ENCODE peak calls at places on chromosomes 5 and 9, in six cellular contexts. F is GM12892, I is ovary, O is sigmoid colon, D is erythroblast, R is right lobe of liver. P is an unnamed sample.

GRCh38 chr9:132412089-132412488 is 2.1 kb downstream of the CFAP77 start:
- DNase-seq in F (no peak), R (no peak), I (no peak), D (peak; percentile 41), O (no peak), P (no peak)

GRCh38 chr5:134141346-134142050 is 27.0 kb downstream of the TCF7 start:
- DNase-seq in O (peak; percentile 42), F (no peak), I (no peak), R (no peak), D (no peak), P (peak; percentile 4)

GRCh38 chr5:176837707-176838115 is 27.4 kb downstream of the UNC5A start:
- DNase-seq in F (no peak), I (peak; percentile 90), O (peak; percentile 79), R (peak; percentile 92), D (peak; percentile 87), P (peak; percentile 93)

GRCh38 chr5:33583332-33583731 is 142.6 kb downstream of the TARS1 start:
- DNase-seq in D (no peak), I (no peak), O (no peak), F (no peak), R (no peak), P (no peak)

GRCh38 chr5:19767987-19768386 is 220.0 kb downstream of the CDH18 start:
- DNase-seq in O (no peak), R (no peak), D (no peak), F (no peak), I (no peak), P (no peak)

GRCh38 chr5:81183811-81184748 is 49.0 kb upstream of the CKMT2 start:
- DNase-seq in I (no peak), F (no peak), O (no peak), R (no peak), D (no peak), P (no peak)

GRCh38 chr5:35114698-35115097 is 66.9 kb upstream of the AGXT2 start:
- DNase-seq in F (no peak), D (no peak), I (no peak), O (no peak), R (no peak), P (no peak)

GRCh38 chr9:28934111-28934510 is 1360.8 kb upstream of the C9orf72 start:
- DNase-seq in F (no peak), R (no peak), I (no peak), D (no peak), O (no peak), P (no peak)

GRCh38 chr5:33524476-33524875 is 83.7 kb downstream of the TARS1 start:
- DNase-seq in I (no peak), F (no peak), R (no peak), O (no peak), D (peak; percentile 4), P (no peak)

GRCh38 chr9:126363847-126364671 is 37.4 kb downstream of the MVB12B start:
- DNase-seq in D (no peak), O (no peak), I (no peak), R (no peak), F (no peak), P (no peak)

GRCh38 chr9:31185831-31186230 is 1198.6 kb upstream of the ACO1 start:
- DNase-seq in O (no peak), D (no peak), R (no peak), I (no peak), F (no peak), P (no peak)

GRCh38 chr5:68383888-68384310 is 168.3 kb downstream of the PIK3R1 start:
- DNase-seq in R (no peak), F (no peak), I (no peak), O (no peak), D (no peak), P (no peak)

GRCh38 chr9:115115117-115115880 is 2.7 kb downstream of the TNC start:
- DNase-seq in I (no peak), R (no peak), D (no peak), F (no peak), O (no peak), P (no peak)

GRCh38 chr9:128790536-128790935 is 3.5 kb downstream of the TBC1D13 start:
- DNase-seq in D (no peak), F (no peak), O (no peak), R (no peak), I (no peak), P (no peak)

GRCh38 chr9:128787583-128788156 is 617 bp downstream of the TBC1D13 start:
- DNase-seq in O (no peak), D (peak; percentile 49), R (no peak), F (no peak), I (no peak), P (peak; percentile 26)

GRCh38 chr9:128788445-128788844 is 1.4 kb downstream of the TBC1D13 start:
- DNase-seq in O (no peak), R (no peak), D (no peak), I (no peak), F (no peak), P (no peak)

GRCh38 chr9:128785427-128785826 is 1.6 kb upstream of the TBC1D13 start:
- DNase-seq in I (no peak), R (no peak), F (no peak), D (no peak), O (no peak), P (no peak)

DNA sequence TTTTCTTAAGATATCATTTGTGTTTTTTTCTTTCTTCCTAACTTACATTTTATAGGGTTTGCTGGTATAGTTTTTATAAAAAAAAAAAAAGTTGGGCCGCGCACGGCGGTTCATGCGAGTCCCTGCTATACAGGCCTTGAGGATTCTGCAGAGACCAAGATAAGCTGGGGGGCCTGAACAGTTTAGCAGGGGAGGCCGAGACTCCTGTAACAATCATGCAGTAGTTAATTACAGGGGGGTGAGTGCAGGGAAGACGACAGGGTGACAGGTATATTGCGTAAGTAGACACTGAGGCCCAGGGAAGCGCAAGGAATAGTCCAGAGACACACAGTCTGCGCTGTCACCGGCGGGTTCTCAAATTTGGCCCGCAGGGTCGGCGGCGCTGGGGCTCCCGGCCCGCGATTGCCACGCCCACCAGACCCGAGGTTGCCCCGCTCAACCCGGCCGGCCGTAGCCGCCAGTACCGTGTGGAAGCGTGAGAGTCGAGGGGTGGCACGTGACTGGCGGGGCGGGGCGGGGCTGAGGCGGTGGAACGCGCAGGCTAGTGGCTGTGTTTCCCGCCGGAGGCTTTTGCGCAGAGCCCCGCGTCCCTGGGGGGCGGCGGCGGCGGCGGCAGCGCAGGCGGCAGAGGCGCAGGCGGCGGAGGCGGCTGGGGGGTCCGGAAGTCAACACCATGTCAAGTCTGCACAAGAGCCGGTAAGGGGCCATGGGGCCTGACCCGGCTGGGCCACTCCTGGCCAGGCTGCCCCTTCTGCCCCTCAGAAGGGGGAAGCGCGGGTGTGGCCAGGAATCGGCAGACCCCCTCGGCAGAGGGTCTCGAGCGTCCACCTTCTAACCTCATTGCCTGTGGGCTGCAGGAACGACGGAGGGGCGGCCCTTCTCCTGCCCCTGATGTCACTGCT is at the start of gene TBC1D13:
- DNase-seq in F (peak; percentile 90), R (peak; percentile 93), D (peak; percentile 95), O (peak; percentile 95), I (peak; percentile 90), P (peak; percentile 91)
- TF ChIP-seq POLR2A in F (peak; percentile 73), R (peak; percentile 47), D (peak; percentile 61), O (peak; percentile 18), I (peak; percentile 59), P (peak; percentile 73)

GRCh38 chr9:16704096-16704488 is 166.4 kb downstream of the BNC2 start:
- DNase-seq in F (no peak), I (no peak), D (no peak), R (no peak), O (no peak), P (no peak)
- TF ChIP-seq POLR2A in F (no peak), I (no peak), D (no peak), R (no peak), O (no peak), P (no peak)

GRCh38 chr9:107488400-107489143 is 997 bp downstream of the KLF4 start:
- DNase-seq in O (peak; percentile 94), D (peak; percentile 21), F (peak; percentile 25), R (peak; percentile 74), I (peak; percentile 79), P (peak; percentile 73)

GRCh38 chr9:107491081-107492053 is 1.8 kb upstream of the KLF4 start:
- DNase-seq in D (no peak), O (peak; percentile 81), I (peak; percentile 70), R (peak; percentile 55), F (no peak), P (peak; percentile 66)

GRCh38 chr9:107489144-107489673 is 360 bp downstream of the KLF4 start:
- DNase-seq in R (no peak), F (no peak), D (no peak), I (no peak), O (no peak), P (no peak)

GRCh38 chr9:107487521-107488399 is 1.8 kb downstream of the KLF4 start:
- DNase-seq in I (peak; percentile 67), D (peak; percentile 60), R (peak; percentile 74), F (no peak), O (peak; percentile 78), P (peak; percentile 85)

DNA sequence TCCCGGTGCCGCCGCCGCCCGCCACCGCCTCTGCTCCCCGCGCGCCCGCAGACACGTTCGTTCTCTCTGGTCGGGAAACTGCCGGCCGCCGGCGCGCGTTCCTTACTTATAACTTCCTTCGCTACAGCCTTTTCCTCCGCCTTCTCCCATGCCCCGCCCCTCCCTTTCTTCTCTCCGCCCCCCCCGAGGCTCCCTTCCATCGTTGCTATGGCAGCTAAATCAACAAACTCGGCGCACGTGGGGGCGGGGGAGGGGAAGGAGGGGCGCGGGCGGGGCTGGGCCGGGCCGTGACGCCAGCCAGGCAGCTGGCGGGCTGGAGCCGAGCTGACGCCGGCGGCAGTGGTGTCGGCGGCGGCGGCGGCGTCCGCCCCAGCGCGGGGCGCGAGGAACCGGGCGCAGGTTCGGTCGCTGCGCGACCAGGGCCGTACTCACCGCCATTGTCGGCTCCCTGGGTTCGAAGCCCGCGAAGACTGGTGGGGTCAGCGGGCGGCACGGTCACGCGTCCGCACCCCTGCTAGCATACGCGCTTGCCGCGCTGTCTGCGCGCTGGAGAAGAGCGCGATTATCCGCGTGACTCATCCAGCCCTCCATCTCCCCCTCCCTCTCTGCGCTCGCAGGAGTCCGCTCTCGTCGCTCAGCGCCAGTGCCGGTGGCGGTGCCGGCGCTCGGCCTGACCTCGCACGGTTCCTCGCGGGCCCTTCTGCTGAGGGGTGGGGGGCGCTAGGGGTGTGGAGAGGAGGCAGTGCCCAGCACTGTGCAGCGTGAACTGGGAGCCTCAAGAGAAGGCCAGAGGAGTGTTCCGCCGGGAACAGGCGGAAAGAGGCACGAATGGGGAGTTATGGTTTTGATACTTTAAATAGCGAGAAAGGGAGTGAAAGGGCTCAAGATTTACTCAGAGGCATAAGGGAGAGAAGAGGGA is at the start of gene KLF4:
- DNase-seq in D (peak; percentile 92), F (peak; percentile 58), I (peak; percentile 93), O (peak; percentile 97), R (peak; percentile 89), P (peak; percentile 92)
- TF ChIP-seq POLR2A in D (no peak), F (no peak), I (peak; percentile 95), O (peak; percentile 58), R (peak; percentile 89), P (no peak)

DNA sequence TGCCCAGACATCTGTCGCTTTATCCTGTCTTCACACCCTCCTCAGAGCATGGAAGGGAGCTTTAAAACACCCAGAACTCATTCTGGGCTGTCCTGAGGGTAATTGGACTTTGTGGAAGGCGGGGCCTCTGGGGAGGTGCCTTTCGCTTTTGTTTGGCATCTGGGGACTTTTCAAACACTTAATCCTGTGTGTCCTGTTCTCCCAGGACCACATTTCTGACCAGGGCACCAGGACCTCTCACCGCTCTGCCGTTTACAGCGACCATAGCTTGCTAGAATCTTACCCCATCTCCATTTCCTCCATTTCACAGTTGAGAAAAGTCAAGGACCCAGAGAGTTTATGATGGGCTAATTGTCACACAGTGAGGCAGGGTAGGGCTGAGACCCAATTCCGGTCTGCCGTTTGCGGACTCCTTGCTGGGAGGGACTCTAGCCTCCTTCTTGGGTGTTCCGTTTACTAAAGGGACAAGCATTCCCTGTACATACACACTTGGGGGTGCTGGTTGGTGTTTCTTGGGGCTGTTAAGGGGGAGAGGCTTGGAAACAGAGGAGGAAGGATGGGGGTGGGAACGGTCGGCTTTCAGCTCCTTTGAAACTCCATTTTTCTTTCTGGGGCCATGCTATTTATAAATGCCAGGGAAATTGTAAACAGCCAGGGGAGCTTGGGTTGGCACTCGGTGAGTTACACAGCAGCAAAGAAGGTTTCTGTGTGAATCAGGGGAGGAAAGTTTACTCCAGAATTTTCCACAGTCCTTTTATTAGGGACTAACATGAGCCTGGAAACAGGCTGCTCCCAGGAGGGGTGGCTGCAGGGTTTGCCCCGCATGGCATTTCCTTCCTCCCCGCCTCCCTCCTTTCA is 1.3 kb downstream of the GSN start:
- DNase-seq in R (no peak), D (peak; percentile 47), I (no peak), O (peak; percentile 84), F (no peak), P (no peak)
- TF ChIP-seq POLR2A in R (no peak), D (no peak), I (no peak), O (peak; percentile 45), F (no peak), P (no peak)

P was measured in heart left ventricle.